ENCODE peak calls at places on chromosomes 5 and 9, in five cellular contexts. E, V, K, M and S are unnamed samples.

GRCh38 chr5:105146867-105147266 is 1584.3 kb upstream of the NUDT12 start:
- DNase-seq in E (no peak), V (no peak), K (no peak), M (peak; percentile 6), S (no peak)

GRCh38 chr9:138009456-138010273 is 132.1 kb downstream of the CACNA1B start:
- DNase-seq in E (no peak), V (no peak), K (no peak), M (no peak), S (no peak)

GRCh38 chr9:135500525-135501260 is at the start of gene MRPS2:
- DNase-seq in E (peak; percentile 88), V (peak; percentile 81), K (peak; percentile 98), M (peak; percentile 95), S (peak; percentile 76)

GRCh38 chr9:111994831-111995458 is 98.3 kb downstream of the UGCG start:
- DNase-seq in E (no peak), V (no peak), K (no peak), M (no peak), S (no peak)

GRCh38 chr5:33712664-33713063 is 179.1 kb downstream of the ADAMTS12 start:
- DNase-seq in E (no peak), V (no peak), K (no peak), M (no peak), S (no peak)

GRCh38 chr5:172050070-172050469 is 43.6 kb upstream of the FBXW11 start:
- DNase-seq in E (no peak), V (no peak), K (no peak), M (no peak), S (no peak)

GRCh38 chr5:113433071-113433470 is 1.7 kb downstream of the TSSK1B start:
- DNase-seq in E (no peak), V (no peak), K (no peak), M (no peak), S (no peak)

GRCh38 chr5:158727771-158728311 is 371.9 kb downstream of the EBF1 start:
- DNase-seq in E (peak; percentile 19), V (no peak), K (no peak), M (no peak), S (no peak)

GRCh38 chr5:177442066-177442836 is 4.4 kb upstream of the PRR7 start:
- DNase-seq in E (no peak), V (no peak), K (no peak), M (no peak), S (no peak)

GRCh38 chr9:6413365-6414263 is 615 bp downstream of the UHRF2 start:
- DNase-seq in E (peak; percentile 58), V (no peak), K (peak; percentile 77), M (peak; percentile 32), S (peak; percentile 11)

GRCh38 chr9:118395415-118395814 is 691.2 kb downstream of the TLR4 start:
- DNase-seq in E (no peak), V (no peak), K (no peak), M (no peak), S (no peak)

GRCh38 chr9:128607642-128608350 is 48.9 kb downstream of the DYNC2I2 start:
- DNase-seq in E (peak; percentile 99), V (peak; percentile 7), K (no peak), M (no peak), S (no peak)

GRCh38 chr5:90886381-90886780 is 327.8 kb downstream of the ADGRV1 start:
- DNase-seq in E (no peak), V (no peak), K (no peak), M (no peak), S (no peak)

GRCh38 chr5:95924720-95925119 is 36.9 kb downstream of the ELL2 start:
- DNase-seq in E (peak; percentile 70), V (peak; percentile 60), K (no peak), M (no peak), S (no peak)

GRCh38 chr9:74865177-74865576 is 22.5 kb downstream of the TRPM6 start:
- DNase-seq in E (no peak), V (no peak), K (no peak), M (no peak), S (no peak)

GRCh38 chr5:82105457-82105856 is 133.6 kb downstream of the ATG10 start:
- DNase-seq in E (no peak), V (peak; percentile 20), K (no peak), M (no peak), S (no peak)

GRCh38 chr5:97629281-97629680 is 446.2 kb upstream of the RIOK2 start:
- DNase-seq in E (peak; percentile 8), V (peak; percentile 79), K (no peak), M (peak; percentile 18), S (no peak)

GRCh38 chr5:100776244-100776643 is 126.8 kb downstream of the ST8SIA4 start:
- DNase-seq in E (no peak), V (peak; percentile 10), K (no peak), M (no peak), S (no peak)

GRCh38 chr5:174229640-174230350 is 184.3 kb downstream of the NSG2 start:
- DNase-seq in E (no peak), V (peak; percentile 4), K (no peak), M (no peak), S (no peak)

GRCh38 chr5:54832846-54833245 is 152.5 kb downstream of the ESM1 start:
- DNase-seq in E (no peak), V (peak; percentile 53), K (no peak), M (no peak), S (no peak)

GRCh38 chr5:102295534-102296228 is 403 bp downstream of the SLCO4C1 start:
- DNase-seq in E (peak; percentile 55), V (no peak), K (no peak), M (peak; percentile 27), S (no peak)

GRCh38 chr5:35593338-35593737 is 24.3 kb upstream of the SPEF2 start:
- DNase-seq in E (no peak), V (no peak), K (no peak), M (no peak), S (no peak)

GRCh38 chr9:82334286-82334685 is 345.7 kb downstream of the SPATA31D1 start:
- DNase-seq in E (no peak), V (peak; percentile 65), K (no peak), M (no peak), S (no peak)

GRCh38 chr5:172733179-172733973 is 37.6 kb downstream of the DUSP1 start:
- DNase-seq in E (peak; percentile 67), V (peak; percentile 90), K (no peak), M (peak; percentile 50), S (peak; percentile 89)

GRCh38 chr9:27371382-27371781 is 74.4 kb upstream of the EQTN start:
- DNase-seq in E (peak; percentile 86), V (no peak), K (no peak), M (peak; percentile 66), S (no peak)

GRCh38 chr5:125536582-125536981 is 790.1 kb upstream of the ZNF608 start:
- DNase-seq in E (no peak), V (peak; percentile 27), K (no peak), M (no peak), S (no peak)

GRCh38 chr5:86679949-86680348 is 62.2 kb downstream of the COX7C start:
- DNase-seq in E (no peak), V (no peak), K (no peak), M (no peak), S (no peak)

GRCh38 chr5:136094913-136095641 is 37.6 kb upstream of the SMAD5 start:
- DNase-seq in E (no peak), V (no peak), K (no peak), M (no peak), S (no peak)

GRCh38 chr5:19233573-19233972 is 754.4 kb downstream of the CDH18 start:
- DNase-seq in E (no peak), V (no peak), K (no peak), M (no peak), S (no peak)

GRCh38 chr5:45288746-45289145 is 407.4 kb downstream of the HCN1 start:
- DNase-seq in E (peak; percentile 29), V (no peak), K (no peak), M (no peak), S (no peak)

GRCh38 chr9:134225816-134226215 is 61.5 kb upstream of the RNU6ATAC start:
- DNase-seq in E (no peak), V (no peak), K (no peak), M (no peak), S (no peak)

GRCh38 chr5:127589309-127590036 is 59.4 kb upstream of the CTXN3 start:
- DNase-seq in E (no peak), V (no peak), K (no peak), M (no peak), S (no peak)

GRCh38 chr5:2653991-2654390 is 97.5 kb downstream of the IRX2 start:
- DNase-seq in E (no peak), V (no peak), K (no peak), M (no peak), S (no peak)

GRCh38 chr9:99085949-99086948 is 18.7 kb upstream of the TGFBR1 start:
- DNase-seq in E (no peak), V (peak; percentile 90), K (no peak), M (no peak), S (no peak)
- H3K4me3 ChIP-seq in E (no peak overlapping the region), V (no peak overlapping the region), K (no peak overlapping the region), M (no peak overlapping the region), S (no peak overlapping the region)

DNA sequence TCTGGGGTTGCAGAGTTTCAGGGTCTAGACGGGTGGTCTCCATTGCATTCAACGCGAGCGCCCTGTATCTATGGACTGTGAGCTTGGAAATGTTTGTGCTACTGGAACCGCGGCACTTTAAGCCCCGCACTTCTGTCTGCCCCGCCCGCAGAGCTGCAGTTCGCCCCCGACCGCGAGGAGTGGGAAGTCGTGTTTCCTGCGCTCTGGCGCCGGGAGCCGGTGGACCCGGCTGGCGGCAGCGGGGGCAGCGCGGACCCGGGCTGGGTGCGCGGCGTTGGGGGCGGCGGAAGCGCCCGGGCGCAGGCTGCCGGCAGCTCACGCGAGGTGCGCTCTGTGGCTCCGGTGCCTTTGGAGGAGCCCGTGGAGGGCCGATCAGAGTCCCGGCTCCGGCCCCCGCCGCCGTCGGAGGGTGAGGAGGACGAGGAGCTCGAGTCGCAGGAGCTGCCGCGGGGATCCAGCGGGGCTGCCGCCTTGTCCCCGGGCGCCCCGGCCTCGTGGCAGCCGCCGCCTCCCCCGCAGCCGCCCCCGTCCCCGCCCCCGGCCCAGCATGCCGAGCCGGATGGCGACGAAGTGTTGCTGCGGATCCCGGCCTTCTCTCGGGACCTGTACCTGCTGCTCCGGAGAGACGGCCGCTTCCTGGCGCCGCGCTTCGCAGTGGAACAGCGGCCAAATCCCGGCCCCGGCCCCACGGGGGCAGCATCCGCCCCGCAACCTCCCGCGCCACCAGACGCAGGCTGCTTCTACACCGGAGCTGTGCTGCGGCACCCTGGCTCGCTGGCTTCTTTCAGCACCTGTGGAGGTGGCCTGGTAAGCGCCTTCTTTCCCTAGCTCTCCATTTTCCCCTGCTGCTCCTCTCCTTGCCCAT is 1.1 kb downstream of the ADAMTS19 start:
- DNase-seq in E (peak; percentile 50), V (no peak), K (peak; percentile 71), M (peak; percentile 88), S (no peak)
- H3K4me3 ChIP-seq in E (peak overlapping the region; percentile 1), V (peak overlapping the region; percentile 40), K (peak overlapping the region; percentile 37), M (peak overlapping the region; percentile 69), S (peak overlapping the region; percentile 5)

DNA sequence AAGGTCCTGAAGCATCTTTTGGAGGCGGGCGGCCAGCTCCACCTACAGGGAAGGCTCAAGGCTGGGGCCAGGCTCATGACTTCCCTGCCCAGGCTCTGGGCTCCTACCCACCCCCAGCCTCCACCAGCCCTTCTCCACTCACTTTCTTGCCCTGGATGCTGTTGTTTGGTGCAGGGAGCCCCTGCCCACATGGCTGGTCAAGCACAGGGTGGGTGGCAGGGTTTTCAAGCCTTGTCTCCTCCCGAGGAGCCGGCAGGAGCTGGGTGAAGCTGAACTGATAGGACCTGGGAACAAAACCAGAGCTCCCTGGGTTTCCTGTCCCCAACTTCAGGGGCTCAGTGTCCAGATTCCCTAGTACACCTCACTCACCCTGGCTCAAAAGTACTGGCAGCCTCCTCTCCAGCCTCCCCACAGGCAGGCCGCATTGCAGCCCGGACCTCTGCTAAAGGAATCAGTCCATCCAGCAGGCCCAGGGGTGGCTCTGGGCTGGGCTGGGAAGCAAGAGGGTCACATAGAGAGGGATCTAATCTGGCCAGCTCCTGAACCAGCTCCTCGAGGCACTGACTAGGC is 6.9 kb downstream of the SHROOM1 start:
- DNase-seq in E (no peak), V (no peak), K (no peak), M (no peak), S (no peak)
- H3K4me3 ChIP-seq in E (no peak overlapping the region), V (no peak overlapping the region), K (no peak overlapping the region), M (no peak overlapping the region), S (no peak overlapping the region)

GRCh38 chr5:93579561-93580386 is 1.2 kb downstream of the NR2F1-AS1 start:
- DNase-seq in E (peak; percentile 51), V (peak; percentile 48), K (peak; percentile 74), M (peak; percentile 69), S (peak; percentile 35)
- H3K4me3 ChIP-seq in E (peak overlapping the region; percentile 50), V (peak overlapping the region; percentile 81), K (peak overlapping the region; percentile 80), M (no peak overlapping the region), S (peak overlapping the region; percentile 96)